ENCODE peak calls at places on chromosome 21, in eight cellular contexts. J is ovary, K is NB4, U is Peyer's patch, L is IMR-90, M is adrenal gland, P is uterus, A is body of pancreas. S is an unnamed sample.

GRCh38 chr21:15455819-15456462 is 273.8 kb upstream of the USP25 start:
- DNase-seq in J (no peak), K (no peak), U (no peak), L (no peak), M (no peak), P (no peak), A (no peak), S (no peak)

GRCh38 chr21:15543473-15543872 is 186.3 kb upstream of the USP25 start:
- DNase-seq in J (no peak), K (peak), U (no peak), L (no peak), M (no peak), P (no peak), A (no peak), S (no peak)

GRCh38 chr21:39715804-39716397 is 29.1 kb upstream of the IGSF5 start:
- DNase-seq in J (peak), K (peak), U (no peak), L (peak), M (peak), P (peak), A (peak), S (peak)

GRCh38 chr21:37006521-37007291 is at the start of gene RIPPLY3:
- DNase-seq in J (no peak), K (peak), U (no peak), L (no peak), M (no peak), P (no peak), A (no peak), S (peak)

GRCh38 chr21:34082769-34083168 is 9.4 kb downstream of the MRPS6 start:
- DNase-seq in J (no peak), K (no peak), U (no peak), L (no peak), M (no peak), P (no peak), A (no peak), S (no peak)

GRCh38 chr21:29979043-29979442 is 39.2 kb upstream of the GRIK1 start:
- DNase-seq in J (no peak), K (no peak), U (no peak), L (no peak), M (no peak), P (no peak), A (no peak), S (no peak)

GRCh38 chr21:32918467-32919140 is 107.1 kb upstream of the OLIG2 start:
- DNase-seq in J (no peak), K (no peak), U (no peak), L (no peak), M (no peak), P (no peak), A (no peak), S (no peak)

GRCh38 chr21:27564684-27565280 is 597.9 kb upstream of the ADAMTS5 start:
- DNase-seq in J (peak), K (peak), U (no peak), L (peak), M (peak), P (peak), A (peak), S (no peak)

GRCh38 chr21:38775733-38776132 is 30.0 kb upstream of the ETS2 start:
- DNase-seq in J (no peak), K (no peak), U (no peak), L (no peak), M (no peak), P (no peak), A (no peak), S (no peak)

GRCh38 chr21:38177919-38178652 is 78.7 kb upstream of the KCNJ15 start:
- DNase-seq in J (no peak), K (no peak), U (no peak), L (no peak), M (no peak), P (no peak), A (no peak), S (no peak)

GRCh38 chr21:15667010-15667409 is 62.8 kb upstream of the USP25 start:
- DNase-seq in J (no peak), K (no peak), U (no peak), L (peak), M (no peak), P (no peak), A (no peak), S (no peak)

GRCh38 chr21:33051925-33052324 is 18.0 kb upstream of the OLIG1 start:
- DNase-seq in J (no peak), K (no peak), U (no peak), L (no peak), M (no peak), P (no peak), A (no peak), S (no peak)

GRCh38 chr21:39958731-39959130 is 91.5 kb downstream of the PCP4 start:
- DNase-seq in J (no peak), K (no peak), U (no peak), L (no peak), M (no peak), P (no peak), A (no peak), S (no peak)

GRCh38 chr21:39115659-39116235 is 67.5 kb downstream of the PSMG1 start:
- DNase-seq in J (no peak), K (no peak), U (no peak), L (no peak), M (no peak), P (no peak), A (no peak), S (peak)

GRCh38 chr21:32566990-32567389 is 18.3 kb downstream of the TCP10L start:
- DNase-seq in J (no peak), K (no peak), U (no peak), L (no peak), M (no peak), P (no peak), A (no peak), S (no peak)

GRCh38 chr21:35412231-35412630 is 363.1 kb upstream of the RUNX1 start:
- DNase-seq in J (no peak), K (no peak), U (no peak), L (no peak), M (no peak), P (no peak), A (no peak), S (no peak)
- TF ChIP-seq POLR2A in J (no peak), K (no peak), U (no peak), L (no peak), M (no peak), P (no peak), A (no peak), S (no peak)

GRCh38 chr21:31173881-31174555 is 135.7 kb upstream of the KRTAP19-8 start:
- DNase-seq in J (no peak), K (no peak), U (peak), L (no peak), M (peak), P (peak), A (peak), S (peak)
- H3K4me3 ChIP-seq in J (no peak), K (no peak), U (no peak), L (no peak), M (no peak), P (no peak), A (no peak), S (no peak)

DNA sequence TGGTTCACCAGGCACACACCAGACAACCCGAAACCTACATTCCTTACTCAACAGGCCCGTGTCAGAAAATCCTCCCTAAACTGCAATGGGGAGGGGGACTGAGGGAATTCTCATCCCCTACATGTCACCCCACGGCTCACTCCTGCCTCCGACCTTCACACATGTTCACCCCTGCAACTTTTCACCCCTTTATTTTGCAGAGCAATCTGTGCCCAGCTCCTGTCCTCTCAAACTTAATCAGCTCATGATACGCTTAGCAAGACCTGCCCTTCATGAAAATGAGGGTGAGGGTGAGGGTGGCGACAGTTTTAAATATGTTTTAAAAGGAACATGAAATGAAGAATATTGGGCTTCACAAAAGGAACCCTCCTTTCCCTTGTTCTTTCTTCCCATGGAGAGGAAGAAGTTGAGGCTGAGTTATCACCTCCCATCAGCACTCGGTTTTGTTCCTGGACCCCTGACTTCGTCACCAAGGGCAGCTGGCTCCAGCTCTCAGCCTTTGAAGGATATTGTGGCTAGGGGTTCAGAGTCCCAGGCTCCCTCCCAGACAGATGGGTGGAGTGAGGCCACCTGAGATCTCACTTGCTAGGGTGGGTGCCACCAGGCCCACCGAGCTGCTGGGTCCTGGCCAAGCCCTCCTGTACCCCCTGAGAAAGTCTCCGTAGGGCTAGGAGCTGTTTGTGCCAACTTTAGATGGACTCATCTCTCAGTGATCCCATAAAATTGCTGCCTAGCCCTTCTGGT is 6.7 kb downstream of the MX2 start:
- DNase-seq in J (no peak), K (no peak), U (peak), L (no peak), M (no peak), P (no peak), A (no peak), S (no peak)
- TF ChIP-seq POLR2A in J (no peak), K (no peak), U (no peak), L (no peak), M (no peak), P (no peak), A (no peak), S (no peak)

GRCh38 chr21:41678016-41678935 is 88.6 kb downstream of the RIPK4 start:
- DNase-seq in J (no peak), K (no peak), U (no peak), L (peak), M (no peak), P (no peak), A (peak), S (peak)
- H3K4me3 ChIP-seq in J (no peak), K (no peak), U (peak), L (no peak), M (no peak), P (no peak), A (no peak), S (no peak)

GRCh38 chr21:44499631-44500030 is 40.4 kb downstream of the KRTAP10-1 start:
- DNase-seq in J (no peak), K (no peak), U (no peak), L (no peak), M (no peak), P (no peak), A (no peak), S (no peak)
- TF ChIP-seq POLR2A in J (no peak), K (no peak), U (no peak), L (no peak), M (no peak), P (no peak), A (no peak), S (no peak)

DNA sequence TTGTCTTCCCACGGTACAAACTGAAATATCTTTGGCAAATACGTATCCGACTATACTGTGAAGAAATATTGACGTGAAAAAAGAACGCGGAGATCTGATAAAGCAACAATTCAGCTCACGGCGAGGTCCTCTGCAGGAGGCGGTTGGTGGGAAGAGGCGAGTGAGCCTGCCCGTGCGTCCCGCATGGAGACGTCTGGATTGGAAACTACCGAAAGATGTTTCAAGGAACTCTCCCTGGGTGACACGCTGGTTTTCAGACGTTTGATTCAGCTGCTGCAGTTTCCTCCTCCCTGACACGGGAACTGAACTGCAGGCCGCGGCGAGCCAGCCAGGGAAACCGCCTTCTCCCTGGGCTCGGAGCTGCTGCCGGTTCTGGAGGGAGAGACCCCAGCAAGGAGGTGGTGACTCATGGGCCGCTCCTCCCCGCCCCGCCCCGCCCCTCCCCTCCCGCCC is 390 bp upstream of the COL6A1 start:
- DNase-seq in J (peak), K (peak), U (peak), L (peak), M (peak), P (peak), A (peak), S (peak)
- H3K4me3 ChIP-seq in J (peak), K (peak), U (peak), L (peak), M (peak), P (peak), A (no peak), S (no peak)

S was measured in lower leg skin.